ENCODE peak calls at places on chromosomes 6 and 20, in five cellular contexts. C is A549, H is skeletal muscle cell, L is SJSA1, F is ACHN. B is an unnamed sample.
A peak's percentile ranks its signal among the peaks of the same experiment; 100 is the strongest.

GRCh38 chr6:121460170-121460569 is 24.7 kb downstream of the GJA1 start:
- DNase-seq in C (no peak), H (no peak), L (no peak), F (no peak), B (no peak)

GRCh38 chr6:158972241-158973233 is 27.5 kb downstream of the RSPH3 start:
- DNase-seq in C (peak; percentile 21), H (peak; percentile 8), L (peak; percentile 48), F (peak; percentile 60), B (no peak)

GRCh38 chr6:137764464-137764863 is 102.6 kb upstream of the TNFAIP3 start:
- DNase-seq in C (no peak), H (peak; percentile 79), L (no peak), F (no peak), B (no peak)

GRCh38 chr6:73675466-73676098 is 20.4 kb upstream of the CD109 start:
- DNase-seq in C (peak; percentile 53), H (no peak), L (peak; percentile 65), F (peak; percentile 84), B (peak; percentile 52)

GRCh38 chr6:168527451-168528210 is 86.6 kb downstream of the SMOC2 start:
- DNase-seq in C (no peak), H (no peak), L (no peak), F (no peak), B (no peak)

GRCh38 chr6:2794171-2794730 is 29.1 kb downstream of the WRNIP1 start:
- DNase-seq in C (no peak), H (no peak), L (no peak), F (no peak), B (no peak)

GRCh38 chr20:48952656-48953055 is 31.1 kb downstream of the ARFGEF2 start:
- DNase-seq in C (no peak), H (no peak), L (no peak), F (no peak), B (no peak)

GRCh38 chr6:115891111-115891669 is 169.5 kb downstream of the FRK start:
- DNase-seq in C (peak; percentile 2), H (peak; percentile 59), L (no peak), F (peak; percentile 76), B (no peak)

GRCh38 chr6:169371344-169372144 is 117.9 kb upstream of the THBS2 start:
- DNase-seq in C (peak; percentile 5), H (no peak), L (peak; percentile 15), F (no peak), B (no peak)

GRCh38 chr6:135465307-135465706 is 32.2 kb downstream of the AHI1 start:
- DNase-seq in C (no peak), H (no peak), L (no peak), F (no peak), B (no peak)

GRCh38 chr6:30483677-30484279 is 5.5 kb upstream of the HLA-E start:
- DNase-seq in C (no peak), H (no peak), L (peak; percentile 54), F (peak; percentile 58), B (no peak)

GRCh38 chr6:135522975-135523692 is 25.6 kb upstream of the AHI1 start:
- DNase-seq in C (no peak), H (no peak), L (no peak), F (no peak), B (no peak)

GRCh38 chr6:42142118-42142835 is at the start of gene C6orf132:
- DNase-seq in C (no peak), H (no peak), L (no peak), F (peak; percentile 59), B (no peak)

B was measured in effector memory CD4-positive, alpha-beta T cell.